ENCODE peak calls at places on chromosomes 16 and 17, in nine cellular contexts. U is AG04450, O is stomach, P is fibroblast of villous mesenchyme, H is AG09309, W is heart left ventricle, Q is left ventricle myocardium inferior, F is A673, X is GM12864. L is an unnamed sample.

GRCh38 chr17:81020767-81021497 is 14.0 kb upstream of the BAIAP2 start:
- DNase-seq in P (no peak), W (peak), U (no peak), H (no peak), Q (peak), F (no peak), O (no peak), X (no peak), L (peak)

GRCh38 chr17:43393944-43394482 is 4.8 kb upstream of the ARL4D start:
- DNase-seq in W (peak), U (peak), X (peak), F (peak), H (no peak), P (peak), Q (peak), O (peak), L (peak)

GRCh38 chr17:15414502-15415348 is 52.7 kb downstream of the CDRT4 start:
- DNase-seq in W (peak), Q (peak), P (no peak), F (no peak), H (no peak), O (no peak), U (no peak), X (no peak), L (no peak)

GRCh38 chr17:12136243-12136642 is 115.6 kb downstream of the MAP2K4 start:
- DNase-seq in U (no peak), Q (no peak), P (no peak), W (no peak), X (no peak), F (no peak), O (no peak), H (no peak), L (no peak)

GRCh38 chr17:31674717-31675349 is 184.2 kb downstream of the COPRS start:
- DNase-seq in Q (no peak), W (no peak), O (no peak), U (no peak), X (no peak), P (peak), H (peak), F (no peak), L (peak)

GRCh38 chr16:74775255-74775654 is 635 bp upstream of the FA2H start:
- DNase-seq in X (no peak), U (no peak), Q (no peak), O (no peak), H (no peak), P (no peak), F (no peak), W (no peak), L (no peak)

GRCh38 chr16:53080345-53081031 is 25.7 kb downstream of the CHD9 start:
- DNase-seq in Q (peak), P (peak), O (no peak), X (no peak), H (peak), F (peak), W (no peak), U (peak), L (peak)

GRCh38 chr17:57911834-57912673 is 43.2 kb downstream of the CUEDC1 start:
- DNase-seq in X (no peak), H (no peak), W (peak), F (peak), Q (peak), U (no peak), P (no peak), O (peak), L (peak)

GRCh38 chr17:202501-202951 is 21.1 kb upstream of the DOC2B start:
- DNase-seq in H (no peak), W (no peak), X (no peak), Q (no peak), U (no peak), F (no peak), O (no peak), P (no peak), L (no peak)

GRCh38 chr17:29563816-29564215 is 3.0 kb downstream of the ABHD15 start:
- DNase-seq in X (no peak), W (no peak), O (peak), P (no peak), H (no peak), Q (no peak), F (no peak), U (no peak), L (no peak)

GRCh38 chr16:58010886-58011285 is 9.7 kb downstream of the USB1 start:
- DNase-seq in P (no peak), F (peak), U (no peak), O (no peak), X (no peak), Q (no peak), H (no peak), W (peak), L (no peak)

GRCh38 chr17:2192367-2193028 is 111.1 kb downstream of the SMG6 start:
- DNase-seq in O (no peak), F (peak), P (peak), Q (no peak), U (peak), X (peak), W (no peak), H (peak), L (peak)

GRCh38 chr16:4373909-4374742 is 2.5 kb downstream of the VASN start:
- DNase-seq in X (no peak), Q (peak), F (peak), P (peak), W (peak), H (peak), U (peak), O (peak), L (peak)

GRCh38 chr16:12188674-12189249 is 212.2 kb downstream of the SNX29 start:
- DNase-seq in W (no peak), X (no peak), P (no peak), U (no peak), F (no peak), H (peak), Q (no peak), O (no peak), L (no peak)

GRCh38 chr17:66302761-66303626 is 581 bp downstream of the PRKCA start:
- DNase-seq in U (no peak), P (peak), X (no peak), H (no peak), O (peak), Q (peak), F (peak), W (peak), L (peak)

GRCh38 chr16:74999208-74999682 is 421 bp downstream of the ZNRF1 start:
- DNase-seq in P (no peak), Q (peak), F (peak), U (no peak), W (peak), X (no peak), O (no peak), H (no peak), L (peak)

GRCh38 chr16:84841787-84842300 is 22.1 kb downstream of the CRISPLD2 start:
- DNase-seq in W (peak), U (no peak), P (peak), O (peak), X (no peak), F (no peak), H (no peak), Q (no peak), L (no peak)

GRCh38 chr17:17395885-17396284 is 80.9 kb upstream of the MED9 start:
- DNase-seq in O (no peak), U (no peak), X (no peak), W (peak), F (no peak), Q (no peak), P (no peak), H (no peak), L (no peak)

GRCh38 chr16:70729292-70729691 is 43.4 kb upstream of the MTSS2 start:
- DNase-seq in O (no peak), F (no peak), Q (no peak), H (no peak), W (no peak), P (no peak), X (no peak), U (no peak), L (no peak)

GRCh38 chr17:27244019-27244418 is 49.9 kb upstream of the WSB1 start:
- DNase-seq in X (no peak), Q (no peak), W (no peak), U (no peak), F (no peak), O (no peak), P (no peak), H (no peak), L (no peak)

GRCh38 chr17:13598353-13599167 is 3.2 kb downstream of the HS3ST3A1 start:
- DNase-seq in W (no peak), F (no peak), O (no peak), Q (no peak), P (no peak), H (no peak), X (no peak), U (no peak), L (no peak)

GRCh38 chr17:55496094-55496881 is 15.0 kb downstream of the SMIM36 start:
- DNase-seq in X (no peak), P (peak), Q (peak), H (peak), F (peak), O (no peak), U (peak), W (no peak), L (peak)

GRCh38 chr17:49968380-49969133 is 433 bp upstream of the DLX4 start:
- DNase-seq in F (peak), U (no peak), O (peak), Q (peak), P (peak), W (peak), H (peak), X (no peak), L (peak)

GRCh38 chr17:20095366-20096080 is 86.4 kb downstream of the SPECC1 start:
- DNase-seq in X (no peak), Q (peak), P (peak), H (no peak), F (peak), U (no peak), W (peak), O (peak), L (peak)

GRCh38 chr16:73020409-73020884 is 27.5 kb downstream of the ZFHX3 start:
- DNase-seq in H (peak), Q (peak), U (peak), W (peak), P (peak), F (no peak), O (peak), X (no peak), L (peak)

GRCh38 chr17:74815671-74816370 is 39.7 kb upstream of the NAT9 start:
- DNase-seq in F (peak), P (no peak), X (no peak), Q (no peak), W (no peak), H (no peak), O (no peak), U (no peak), L (no peak)

GRCh38 chr17:77371117-77371887 is 230.5 kb downstream of the SEC14L1 start:
- DNase-seq in U (no peak), O (peak), X (no peak), F (no peak), W (peak), Q (no peak), H (no peak), P (peak), L (no peak)

GRCh38 chr17:79801156-79802038 is 4.5 kb upstream of the CBX8 start:
- DNase-seq in O (peak), H (no peak), U (no peak), F (no peak), X (no peak), P (no peak), W (no peak), Q (no peak), L (no peak)
- H3K4me3 ChIP-seq in O (peak), H (no peak), U (no peak), F (peak), X (no peak), P (no peak), W (no peak), Q (peak), L (no peak)

DNA sequence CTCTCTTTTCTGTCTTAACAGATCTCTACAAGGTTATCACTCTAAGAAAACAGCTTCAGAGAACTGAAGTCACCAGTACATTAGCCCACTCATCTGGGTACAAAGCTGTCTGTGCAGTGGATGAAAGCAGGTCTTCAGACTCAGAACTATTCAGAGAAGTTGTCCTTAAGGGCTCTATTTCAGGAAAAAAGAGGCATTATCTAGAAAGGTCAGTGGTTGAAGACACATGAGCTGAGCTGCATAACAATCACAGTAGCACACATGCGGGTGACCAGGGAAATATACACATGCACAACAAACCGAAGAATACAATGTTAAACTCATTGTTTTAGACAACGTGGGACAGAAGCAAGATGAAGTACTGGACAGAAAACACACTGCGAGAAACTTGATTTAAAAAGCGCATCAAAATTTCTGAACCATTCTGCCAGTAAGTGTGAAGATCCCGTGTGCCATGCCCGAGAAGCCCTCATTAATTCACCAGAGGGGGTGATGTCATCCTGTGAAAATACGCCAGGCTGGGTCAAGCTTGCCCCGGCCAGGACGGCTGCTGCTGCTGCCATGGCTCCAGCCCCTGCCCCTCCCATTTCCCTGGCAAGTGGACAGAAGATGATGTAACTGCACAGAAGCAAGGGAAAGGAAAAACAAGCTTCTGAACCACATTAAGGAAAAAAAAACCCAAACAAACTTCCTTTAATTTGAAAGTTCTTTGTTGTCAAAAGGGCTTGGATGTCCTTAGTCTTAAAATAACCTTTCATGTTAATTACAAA is 10.1 kb downstream of the DYNC1LI2 start:
- DNase-seq in W (peak), P (peak), U (peak), O (peak), Q (peak), X (no peak), F (peak), H (peak), L (peak)
- TF ChIP-seq CTCF in W (no peak), P (no peak), U (no peak), O (no peak), Q (no peak), X (no peak), F (no peak), H (no peak), L (no peak)

DNA sequence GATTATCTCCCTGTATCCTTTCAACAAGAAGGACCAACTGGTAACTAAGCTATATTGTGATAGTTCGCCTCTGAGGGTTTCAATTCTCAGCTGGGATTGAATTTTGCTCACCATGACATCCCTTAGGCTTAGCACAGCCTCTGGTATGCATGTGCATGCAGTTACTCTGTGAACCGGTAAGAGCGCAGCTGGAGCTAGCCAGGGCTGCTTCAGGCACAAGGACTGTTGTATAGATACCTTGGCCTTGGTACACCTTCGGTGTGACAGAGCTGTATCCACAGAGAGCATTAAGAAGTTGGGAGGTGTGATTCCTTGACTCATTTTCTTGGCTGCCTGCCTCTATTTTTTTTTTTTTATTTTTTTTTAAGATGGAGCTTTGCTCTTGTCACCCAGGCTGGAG is 2.3 kb upstream of the NUTF2 start:
- DNase-seq in W (no peak), Q (no peak), U (no peak), H (no peak), O (no peak), F (no peak), P (peak), X (no peak), L (peak)
- H3K4me3 ChIP-seq in W (no peak), Q (peak), U (peak), H (no peak), O (peak), F (peak), P (peak), X (no peak), L (no peak)

DNA sequence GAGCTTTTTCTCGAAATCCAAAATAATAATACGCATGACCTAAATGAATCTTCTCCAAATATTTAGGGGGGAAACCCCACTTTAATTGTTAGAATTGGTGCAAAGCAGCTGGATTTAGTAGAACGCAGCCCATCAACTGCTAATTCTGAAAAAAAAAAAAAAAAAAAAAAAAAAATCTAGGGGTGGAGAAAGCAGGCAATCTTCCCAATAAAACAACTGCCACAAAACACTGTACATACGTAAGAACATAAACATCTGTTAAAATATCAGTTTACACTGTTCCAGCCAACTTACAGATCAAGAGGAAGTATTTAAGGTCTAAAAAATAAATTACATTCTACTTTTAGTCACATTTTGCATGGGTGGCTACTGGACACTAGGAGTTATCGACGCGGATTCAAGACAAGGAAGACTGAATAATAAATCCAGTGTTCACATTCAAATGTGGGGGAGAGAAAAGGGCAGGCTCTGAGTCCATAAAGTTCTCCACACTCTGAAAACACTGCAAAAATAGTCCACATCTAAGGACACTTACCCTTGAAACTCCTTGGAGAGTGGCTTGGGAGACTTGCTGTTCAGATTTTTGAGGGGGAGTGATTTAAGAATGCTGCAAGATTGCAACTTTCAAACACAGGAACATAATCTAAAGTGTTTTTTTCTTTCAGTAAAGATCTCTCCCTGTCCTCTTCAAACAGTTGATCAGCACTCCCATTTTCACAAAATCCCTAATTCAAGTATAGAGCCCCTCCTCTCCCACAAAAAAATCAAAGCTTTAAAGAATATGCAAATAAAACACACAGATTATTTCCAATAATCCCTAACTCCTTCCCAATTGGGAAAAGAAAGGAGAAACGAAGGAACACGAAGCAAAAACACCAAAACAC is 1.3 kb downstream of the APPBP2 start:
- DNase-seq in W (no peak), F (peak), O (no peak), X (no peak), U (no peak), H (no peak), Q (no peak), P (peak), L (peak)
- TF ChIP-seq CTCF in W (no peak), F (no peak), O (no peak), X (no peak), U (no peak), H (no peak), Q (no peak), P (no peak), L (no peak)

GRCh38 chr17:78747479-78747878 is 34.6 kb downstream of the CYTH1 start:
- DNase-seq in X (no peak), O (no peak), F (no peak), H (no peak), Q (no peak), W (no peak), U (no peak), P (no peak), L (peak)
- H3K4me3 ChIP-seq in X (no peak), O (no peak), F (no peak), H (no peak), Q (no peak), W (no peak), U (no peak), P (no peak), L (no peak)